ENCODE peak calls at places on chromosomes 3 and 15, in four cellular contexts. D, P, N and T are unnamed samples.

GRCh38 chr15:65212097-65212496 is 824 bp upstream of the CILP start:
- DNase-seq in D (no peak), P (no peak), N (no peak), T (no peak)

GRCh38 chr15:60444289-60444912 is 34.5 kb downstream of the ICE2 start:
- DNase-seq in D (no peak), P (peak), N (no peak), T (peak)

GRCh38 chr3:140298043-140298442 is 363.1 kb downstream of the CLSTN2 start:
- DNase-seq in D (no peak), P (no peak), N (no peak), T (no peak)

GRCh38 chr3:132006605-132007204 is 28.1 kb downstream of the CPNE4 start:
- DNase-seq in D (no peak), P (peak), N (no peak), T (peak)

GRCh38 chr15:40112789-40113188 is 4.1 kb upstream of the BMF start:
- DNase-seq in D (no peak), P (no peak), N (peak), T (no peak)

GRCh38 chr15:70047386-70048195 is 50.1 kb downstream of the TLE3 start:
- DNase-seq in D (no peak), P (peak), N (no peak), T (peak)

GRCh38 chr3:126135056-126135397 is 45.4 kb downstream of the ALDH1L1 start:
- DNase-seq in D (no peak), P (no peak), N (no peak), T (no peak)

GRCh38 chr3:73498764-73499622 is 125.7 kb downstream of the PDZRN3 start:
- DNase-seq in D (peak), P (peak), N (no peak), T (peak)

GRCh38 chr3:100425321-100425720 is 24.0 kb downstream of the LNP1 start:
- DNase-seq in D (no peak), P (no peak), N (no peak), T (no peak)

GRCh38 chr3:119310052-119310451 is 15.9 kb downstream of the ARHGAP31 start:
- DNase-seq in D (no peak), P (peak), N (no peak), T (peak)

GRCh38 chr3:71504250-71505036 is 79.1 kb downstream of the FOXP1 start:
- DNase-seq in D (no peak), P (peak), N (no peak), T (peak)

GRCh38 chr3:3295586-3295985 is 116.1 kb upstream of the CRBN start:
- DNase-seq in D (no peak), P (no peak), N (no peak), T (no peak)

GRCh38 chr15:83105450-83105849 is 2.0 kb upstream of the TM6SF1 start:
- DNase-seq in D (no peak), P (no peak), N (no peak), T (no peak)

GRCh38 chr3:117287602-117288001 is 578.0 kb downstream of the TUSC7 start:
- DNase-seq in D (no peak), P (no peak), N (no peak), T (no peak)

GRCh38 chr3:56682458-56683121 is 475 bp downstream of the TASOR start:
- DNase-seq in D (peak), P (peak), N (peak), T (peak)

GRCh38 chr3:34212671-34213070 is 414.2 kb downstream of the PDCD6IP start:
- DNase-seq in D (no peak), P (peak), N (no peak), T (peak)

GRCh38 chr3:183085634-183086390 is 13.5 kb downstream of the MCCC1 start:
- DNase-seq in D (no peak), P (peak), N (no peak), T (peak)

GRCh38 chr3:190401943-190402342 is 14.0 kb downstream of the CLDN16 start:
- DNase-seq in D (no peak), P (no peak), N (no peak), T (no peak)

GRCh38 chr3:50317303-50317702 is 5.2 kb downstream of the HYAL2 start:
- DNase-seq in D (no peak), P (no peak), N (no peak), T (no peak)

GRCh38 chr15:78641876-78642275 is 866 bp upstream of the CHRNB4 start:
- DNase-seq in D (no peak), P (no peak), N (no peak), T (no peak)

GRCh38 chr3:123658118-123658859 is 73.4 kb upstream of the HACD2 start:
- DNase-seq in D (peak), P (peak), N (no peak), T (peak)

GRCh38 chr15:25391971-25392733 is 46.7 kb downstream of the UBE3A start:
- DNase-seq in D (no peak), P (peak), N (no peak), T (peak)

GRCh38 chr3:49132437-49133225 is at the start of gene LAMB2:
- DNase-seq in D (peak), P (peak), N (peak), T (peak)

GRCh38 chr15:52392008-52392687 is 96.5 kb upstream of the MYO5C start:
- DNase-seq in D (no peak), P (peak), N (no peak), T (peak)

GRCh38 chr3:27147215-27147614 is 222.0 kb downstream of the NEK10 start:
- DNase-seq in D (no peak), P (peak), N (no peak), T (no peak)

GRCh38 chr3:150235799-150236198 is 172.3 kb upstream of the TSC22D2 start:
- DNase-seq in D (no peak), P (peak), N (no peak), T (peak)

GRCh38 chr15:68536331-68537095 is 42.3 kb upstream of the CORO2B start:
- DNase-seq in D (no peak), P (peak), N (no peak), T (peak)

GRCh38 chr3:26438981-26439884 is 183.3 kb upstream of the LRRC3B start:
- DNase-seq in D (no peak), P (no peak), N (no peak), T (no peak)

GRCh38 chr3:31255007-31255603 is 277.6 kb upstream of the STT3B start:
- DNase-seq in D (no peak), P (no peak), N (no peak), T (no peak)

GRCh38 chr15:64858136-64858535 is 16.4 kb downstream of the PLEKHO2 start:
- DNase-seq in D (no peak), P (no peak), N (no peak), T (no peak)

GRCh38 chr15:80514071-80514780 is 110.0 kb downstream of the ARNT2 start:
- DNase-seq in D (no peak), P (peak), N (no peak), T (peak)

GRCh38 chr3:13249630-13250395 is 170.3 kb downstream of the NUP210 start:
- DNase-seq in D (no peak), P (no peak), N (no peak), T (no peak)

GRCh38 chr3:130533247-130533646 is 16.3 kb downstream of the COL6A6 start:
- DNase-seq in D (no peak), P (no peak), N (no peak), T (no peak)

GRCh38 chr3:16122661-16123060 is 51.8 kb upstream of the GALNT15 start:
- DNase-seq in D (no peak), P (no peak), N (no peak), T (no peak)

GRCh38 chr3:16127257-16127656 is 47.2 kb upstream of the GALNT15 start:
- DNase-seq in D (no peak), P (no peak), N (no peak), T (peak)

GRCh38 chr3:16126634-16127033 is 47.8 kb upstream of the GALNT15 start:
- DNase-seq in D (no peak), P (no peak), N (no peak), T (no peak)

GRCh38 chr3:16122155-16122554 is 52.3 kb upstream of the GALNT15 start:
- DNase-seq in D (no peak), P (no peak), N (no peak), T (peak)

GRCh38 chr3:16124636-16125035 is 49.8 kb upstream of the GALNT15 start:
- DNase-seq in D (no peak), P (peak), N (no peak), T (peak)
- H3K4me3 ChIP-seq in D (no peak), P (no peak), N (no peak), T (no peak)

GRCh38 chr3:98776114-98776513 is 13.0 kb downstream of the ST3GAL6 start:
- DNase-seq in D (no peak), P (no peak), N (no peak), T (no peak)

GRCh38 chr3:98778383-98778782 is 15.2 kb downstream of the ST3GAL6 start:
- DNase-seq in D (no peak), P (peak), N (no peak), T (no peak)

GRCh38 chr3:98778852-98779379 is 15.8 kb downstream of the ST3GAL6 start:
- DNase-seq in D (no peak), P (peak), N (no peak), T (peak)

GRCh38 chr3:98777286-98777685 is 14.1 kb downstream of the ST3GAL6 start:
- DNase-seq in D (no peak), P (no peak), N (no peak), T (no peak)

GRCh38 chr3:98777801-98778220 is 14.7 kb downstream of the ST3GAL6 start:
- DNase-seq in D (no peak), P (peak), N (no peak), T (peak)
- TF ChIP-seq CTCF in D (no peak), P (peak), N (no peak), T (peak)

GRCh38 chr3:169846458-169847193 is 23.1 kb downstream of the LRRC31 start:
- DNase-seq in D (no peak), P (peak), N (no peak), T (peak)
- H3K4me3 ChIP-seq in D (no peak), P (no peak), N (no peak), T (no peak)

GRCh38 chr3:169133178-169134161 is 530.0 kb downstream of the MECOM start:
- DNase-seq in D (no peak), P (peak), N (no peak), T (peak)
- TF ChIP-seq CTCF in D (peak), P (peak), N (no peak), T (peak)

GRCh38 chr3:52519445-52520140 is 14.1 kb downstream of the NT5DC2 start:
- DNase-seq in D (no peak), P (no peak), N (no peak), T (no peak)
- H3K4me3 ChIP-seq in D (no peak), P (no peak), N (no peak), T (no peak)

GRCh38 chr3:67605377-67605776 is 49.0 kb downstream of the SUCLG2 start:
- DNase-seq in D (no peak), P (peak), N (no peak), T (peak)
- TF ChIP-seq CTCF in D (no peak), P (peak), N (no peak), T (peak)

DNA sequence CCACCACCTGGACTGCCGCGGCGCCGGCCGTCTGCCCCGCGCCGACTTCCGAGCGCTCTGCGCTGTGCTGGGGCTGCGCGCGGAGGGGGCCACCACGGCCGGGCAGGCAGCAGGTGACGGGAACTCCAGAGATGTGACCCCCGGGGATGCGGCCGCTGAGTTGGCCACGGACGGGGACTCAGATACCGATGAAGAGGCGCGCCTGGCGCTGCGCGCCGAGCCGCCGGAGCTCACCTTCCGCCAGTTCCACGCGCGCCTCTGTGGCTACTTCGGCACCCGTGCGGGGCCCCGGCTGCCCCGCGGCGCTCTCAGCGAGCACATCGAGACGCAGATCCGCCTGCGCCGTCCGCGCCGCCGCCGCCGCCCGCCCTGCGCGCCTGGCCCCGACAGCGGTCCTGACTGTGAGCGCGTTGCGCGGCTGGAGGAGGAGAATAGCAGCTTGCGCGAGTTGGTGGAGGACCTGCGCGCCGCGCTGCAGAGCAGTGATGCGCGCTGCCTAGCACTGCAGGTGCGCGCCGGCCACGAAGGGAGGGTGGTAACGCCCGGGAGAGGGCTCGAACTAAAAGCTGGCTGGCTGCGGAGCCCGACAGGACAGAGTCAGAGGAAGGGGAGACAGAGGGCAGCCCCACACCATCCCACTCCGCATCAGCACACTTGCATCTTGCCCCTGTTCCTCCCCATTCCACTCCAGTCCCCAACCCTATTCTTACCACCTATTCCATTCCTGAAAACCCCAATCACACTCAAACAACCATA is 891 bp downstream of the EFCC1 start:
- DNase-seq in D (no peak), P (no peak), N (no peak), T (no peak)
- H3K4me3 ChIP-seq in D (peak), P (peak), N (peak), T (no peak)